ENCODE peak calls at places on chromosomes 13 and 19, in seven cellular contexts. One of them, this sample, is unnamed. For H3K36me3 and H3K27me3, the result is how much of the 10 kb centered on the place peaks cover.

GRCh38 chr13:113636266-113636963 is 21.6 kb downstream of the ATP4B start:
- DNase-seq in left lung: no peak
- DNase-seq in ovary: no peak
- DNase-seq in body of pancreas: no peak
- DNase-seq in GM23248: no peak
- DNase-seq in heart right ventricle: no peak
- DNase-seq in BE2C: peak
- DNase-seq in this sample: peak

GRCh38 chr13:73036566-73036965 is 22.2 kb upstream of the KLF5 start:
- DNase-seq in left lung: no peak
- DNase-seq in ovary: no peak
- DNase-seq in body of pancreas: no peak
- DNase-seq in GM23248: no peak
- DNase-seq in heart right ventricle: no peak
- DNase-seq in BE2C: no peak
- DNase-seq in this sample: no peak

GRCh38 chr13:30576528-30576927 is 41.2 kb upstream of the USPL1 start:
- DNase-seq in left lung: no peak
- DNase-seq in ovary: no peak
- DNase-seq in body of pancreas: no peak
- DNase-seq in GM23248: no peak
- DNase-seq in heart right ventricle: peak
- DNase-seq in BE2C: peak
- DNase-seq in this sample: no peak

GRCh38 chr19:7004313-7004931 is 16.8 kb downstream of the MBD3L2B start:
- DNase-seq in left lung: no peak
- DNase-seq in ovary: no peak
- DNase-seq in body of pancreas: no peak
- DNase-seq in GM23248: peak
- DNase-seq in heart right ventricle: no peak
- DNase-seq in BE2C: no peak
- DNase-seq in this sample: no peak

GRCh38 chr19:7595466-7596133 is at the start of gene CAMSAP3:
- DNase-seq in left lung: peak
- DNase-seq in ovary: no peak
- DNase-seq in body of pancreas: peak
- DNase-seq in GM23248: peak
- DNase-seq in heart right ventricle: no peak
- DNase-seq in BE2C: peak
- DNase-seq in this sample: no peak

GRCh38 chr19:18425515-18426415 is 6.6 kb downstream of the SSBP4 start:
- DNase-seq in left lung: peak
- DNase-seq in ovary: peak
- DNase-seq in body of pancreas: no peak
- DNase-seq in GM23248: peak
- DNase-seq in heart right ventricle: peak
- DNase-seq in BE2C: peak
- DNase-seq in this sample: peak

GRCh38 chr13:99299545-99300341 is 7.5 kb downstream of the GPR183 start:
- DNase-seq in left lung: no peak
- DNase-seq in ovary: no peak
- DNase-seq in body of pancreas: no peak
- DNase-seq in GM23248: no peak
- DNase-seq in heart right ventricle: no peak
- DNase-seq in BE2C: no peak
- DNase-seq in this sample: no peak

GRCh38 chr13:107846642-107847041 is 368.7 kb downstream of the LIG4 start:
- DNase-seq in left lung: no peak
- DNase-seq in ovary: no peak
- DNase-seq in body of pancreas: no peak
- DNase-seq in GM23248: no peak
- DNase-seq in heart right ventricle: no peak
- DNase-seq in BE2C: no peak
- DNase-seq in this sample: no peak

GRCh38 chr13:53018690-53019647 is 9.6 kb upstream of the OLFM4 start:
- DNase-seq in left lung: no peak
- DNase-seq in ovary: no peak
- DNase-seq in body of pancreas: no peak
- DNase-seq in GM23248: no peak
- DNase-seq in heart right ventricle: no peak
- DNase-seq in BE2C: no peak
- DNase-seq in this sample: no peak

GRCh38 chr19:38793186-38793585 is 4.2 kb downstream of the LGALS7B start:
- DNase-seq in left lung: no peak
- DNase-seq in ovary: no peak
- DNase-seq in body of pancreas: no peak
- DNase-seq in GM23248: peak
- DNase-seq in heart right ventricle: no peak
- DNase-seq in BE2C: no peak
- DNase-seq in this sample: no peak

GRCh38 chr19:6409346-6409745 is 15.3 kb downstream of the KHSRP start:
- DNase-seq in left lung: no peak
- DNase-seq in ovary: no peak
- DNase-seq in body of pancreas: no peak
- DNase-seq in GM23248: no peak
- DNase-seq in heart right ventricle: no peak
- DNase-seq in BE2C: no peak
- DNase-seq in this sample: no peak

GRCh38 chr19:35299523-35300339 is 7.8 kb downstream of the MAG start:
- DNase-seq in left lung: peak
- DNase-seq in ovary: no peak
- DNase-seq in body of pancreas: no peak
- DNase-seq in GM23248: peak
- DNase-seq in heart right ventricle: no peak
- DNase-seq in BE2C: peak
- DNase-seq in this sample: no peak

GRCh38 chr13:44336934-44337333 is 36.7 kb upstream of the SERP2 start:
- DNase-seq in left lung: no peak
- DNase-seq in ovary: no peak
- DNase-seq in body of pancreas: no peak
- DNase-seq in GM23248: no peak
- DNase-seq in heart right ventricle: no peak
- DNase-seq in BE2C: no peak
- DNase-seq in this sample: no peak

GRCh38 chr13:44342741-44343140 is 30.9 kb upstream of the SERP2 start:
- DNase-seq in left lung: no peak
- DNase-seq in ovary: no peak
- DNase-seq in body of pancreas: no peak
- DNase-seq in GM23248: no peak
- DNase-seq in heart right ventricle: no peak
- DNase-seq in BE2C: no peak
- DNase-seq in this sample: no peak

GRCh38 chr13:44335463-44335862 is 38.2 kb upstream of the SERP2 start:
- DNase-seq in left lung: no peak
- DNase-seq in ovary: no peak
- DNase-seq in body of pancreas: no peak
- DNase-seq in GM23248: no peak
- DNase-seq in heart right ventricle: no peak
- DNase-seq in BE2C: no peak
- DNase-seq in this sample: no peak

GRCh38 chr13:44337581-44337980 is 36.0 kb upstream of the SERP2 start:
- DNase-seq in left lung: no peak
- DNase-seq in ovary: no peak
- DNase-seq in body of pancreas: no peak
- DNase-seq in GM23248: no peak
- DNase-seq in heart right ventricle: no peak
- DNase-seq in BE2C: no peak
- DNase-seq in this sample: no peak

DNA sequence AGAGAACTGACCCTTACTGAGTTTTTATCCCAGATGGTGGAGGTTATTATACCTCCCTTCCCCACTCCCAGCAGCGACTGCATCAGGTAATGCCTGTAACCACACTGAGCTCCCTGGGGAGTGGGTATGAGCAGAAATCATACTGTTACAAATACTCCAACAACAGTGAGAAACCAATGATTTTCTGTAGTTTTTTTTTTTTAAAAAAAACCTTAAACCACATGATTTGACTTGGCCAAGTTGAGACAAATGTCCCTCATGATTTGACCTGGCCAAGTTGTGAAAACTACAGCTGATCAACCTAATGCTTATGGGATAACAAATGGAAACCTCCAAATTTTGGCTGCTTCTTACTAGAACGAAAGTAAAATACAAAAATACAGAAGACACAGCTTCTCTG is 33.1 kb upstream of the SERP2 start:
- DNase-seq in left lung: no peak
- DNase-seq in ovary: no peak
- DNase-seq in body of pancreas: no peak
- DNase-seq in GM23248: no peak
- DNase-seq in heart right ventricle: no peak
- DNase-seq in BE2C: no peak
- DNase-seq in this sample: no peak
- H3K36me3 ChIP-seq in left lung: under half
- H3K36me3 ChIP-seq in ovary: under half
- H3K36me3 ChIP-seq in body of pancreas: under half
- H3K36me3 ChIP-seq in GM23248: under half
- H3K36me3 ChIP-seq in heart right ventricle: under half
- H3K36me3 ChIP-seq in BE2C: under half
- H3K36me3 ChIP-seq in this sample: under half

DNA sequence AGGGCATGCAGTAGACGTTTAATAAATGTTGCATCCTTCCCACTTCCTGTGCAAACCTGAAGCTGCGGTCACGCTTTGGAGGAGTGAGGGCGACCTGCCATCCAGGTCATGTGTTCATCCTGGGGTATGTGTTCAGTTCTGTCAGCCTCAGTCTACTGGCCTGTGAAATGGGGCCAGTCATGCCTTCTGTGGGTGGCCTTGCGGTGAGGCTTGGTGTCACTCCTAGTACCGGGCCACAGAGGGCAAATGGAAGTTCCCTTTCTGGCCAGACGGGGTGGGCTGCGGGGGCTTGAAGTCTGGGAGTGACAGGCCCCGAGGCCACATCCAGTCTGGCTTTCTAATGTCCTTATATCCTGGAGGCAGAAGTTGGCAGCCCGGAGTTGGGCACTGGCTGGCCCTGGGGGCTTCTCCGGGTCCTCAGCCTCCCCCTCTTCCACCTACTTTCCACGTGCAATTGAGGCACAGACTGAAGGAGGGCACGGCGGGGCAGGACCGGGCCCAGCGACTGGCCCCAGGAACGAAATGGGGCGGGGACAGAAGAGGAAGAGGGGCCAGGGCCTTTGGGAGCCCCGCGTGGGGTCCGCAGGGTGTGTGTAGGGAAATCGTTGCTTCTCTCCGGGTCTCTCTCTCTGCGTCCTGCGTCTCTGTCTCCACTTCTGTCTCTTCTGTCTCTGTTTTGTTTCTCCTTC is 11.1 kb downstream of the PDE4A start:
- DNase-seq in left lung: no peak
- DNase-seq in ovary: no peak
- DNase-seq in body of pancreas: peak
- DNase-seq in GM23248: peak
- DNase-seq in heart right ventricle: no peak
- DNase-seq in BE2C: no peak
- DNase-seq in this sample: peak
- H3K27me3 ChIP-seq in left lung: under half
- H3K27me3 ChIP-seq in ovary: under half
- H3K27me3 ChIP-seq in body of pancreas: under half
- H3K27me3 ChIP-seq in GM23248: under half
- H3K27me3 ChIP-seq in heart right ventricle: under half
- H3K27me3 ChIP-seq in BE2C: under half
- H3K27me3 ChIP-seq in this sample: under half

DNA sequence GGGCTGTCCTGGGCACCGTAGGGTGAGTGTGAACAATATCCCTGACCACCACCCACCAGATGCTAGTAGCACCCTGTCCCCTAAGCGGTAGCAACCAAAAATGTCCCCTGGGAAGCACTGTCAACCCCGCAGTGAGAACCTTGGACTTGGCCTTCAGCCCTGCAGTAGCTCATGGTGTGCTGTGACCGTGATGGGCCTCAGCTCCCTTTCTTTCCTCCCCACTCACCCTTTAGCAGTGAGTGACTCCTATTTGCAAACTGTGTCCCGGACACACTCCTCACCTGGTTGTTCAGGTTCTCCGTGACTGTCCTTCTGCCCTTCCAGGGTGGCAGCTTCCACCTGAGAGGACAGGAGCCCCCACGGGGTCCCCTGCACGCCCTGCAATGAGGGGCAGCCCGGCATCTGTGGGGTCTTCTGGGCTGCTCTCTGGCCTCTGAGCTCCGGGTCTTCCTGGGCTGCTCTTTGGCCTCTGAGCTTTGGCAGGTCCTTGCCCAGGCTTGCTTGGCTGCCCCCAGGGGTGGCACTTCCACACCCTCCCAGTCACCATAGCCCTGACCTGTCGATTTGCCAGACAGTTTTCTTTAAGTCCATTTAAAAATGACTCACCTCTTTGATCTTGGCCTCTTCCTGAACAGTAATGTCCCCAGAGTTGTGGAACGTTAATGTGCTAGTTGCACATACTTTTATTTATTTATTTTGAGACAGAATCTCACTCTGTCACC is 3.8 kb downstream of the KDM4B start:
- DNase-seq in left lung: peak
- DNase-seq in ovary: no peak
- DNase-seq in body of pancreas: no peak
- DNase-seq in GM23248: peak
- DNase-seq in heart right ventricle: no peak
- DNase-seq in BE2C: no peak
- DNase-seq in this sample: no peak
- H3K4me3 ChIP-seq in left lung: no peak
- H3K4me3 ChIP-seq in ovary: no peak
- H3K4me3 ChIP-seq in body of pancreas: no peak
- H3K4me3 ChIP-seq in GM23248: peak
- H3K4me3 ChIP-seq in heart right ventricle: no peak
- H3K4me3 ChIP-seq in BE2C: no peak
- H3K4me3 ChIP-seq in this sample: no peak

GRCh38 chr19:17125052-17125727 is 49.6 kb downstream of the MYO9B start:
- DNase-seq in left lung: no peak
- DNase-seq in ovary: no peak
- DNase-seq in body of pancreas: no peak
- DNase-seq in GM23248: peak
- DNase-seq in heart right ventricle: no peak
- DNase-seq in BE2C: no peak
- DNase-seq in this sample: no peak
- H3K36me3 ChIP-seq in left lung: under half
- H3K36me3 ChIP-seq in ovary: under half
- H3K36me3 ChIP-seq in body of pancreas: under half
- H3K36me3 ChIP-seq in GM23248: under half
- H3K36me3 ChIP-seq in heart right ventricle: under half
- H3K36me3 ChIP-seq in BE2C: under half
- H3K36me3 ChIP-seq in this sample: under half

GRCh38 chr19:50702158-50702869 is 17.3 kb downstream of the SHANK1 start:
- DNase-seq in left lung: no peak
- DNase-seq in ovary: no peak
- DNase-seq in body of pancreas: no peak
- DNase-seq in GM23248: no peak
- DNase-seq in heart right ventricle: no peak
- DNase-seq in BE2C: no peak
- DNase-seq in this sample: no peak
- H3K27me3 ChIP-seq in left lung: under half
- H3K27me3 ChIP-seq in ovary: under half
- H3K27me3 ChIP-seq in body of pancreas: under half
- H3K27me3 ChIP-seq in GM23248: under half
- H3K27me3 ChIP-seq in heart right ventricle: half or more
- H3K27me3 ChIP-seq in BE2C: under half
- H3K27me3 ChIP-seq in this sample: under half

This sample was measured in aorta.